ENCODE peak calls at places on chromosomes 12 and 14, in seven cellular contexts. T is SK-N-SH, R is left lung, L is dorsolateral prefrontal cortex, I is AG04450, J is AG09309, G is transverse colon. P is an unnamed sample.

GRCh38 chr12:120939954-120940353 is 35.8 kb upstream of the SPPL3 start:
- DNase-seq in T (no peak), R (no peak), L (no peak), I (no peak), J (no peak), G (no peak), P (no peak)

GRCh38 chr12:72491399-72491798 is 219.2 kb downstream of the TRHDE start:
- DNase-seq in T (no peak), R (no peak), L (no peak), I (peak), J (peak), G (no peak), P (peak)

GRCh38 chr12:92661269-92661668 is 41.5 kb upstream of the PLEKHG7 start:
- DNase-seq in T (no peak), R (no peak), L (no peak), I (no peak), J (no peak), G (no peak), P (no peak)

GRCh38 chr12:34400423-34400881 is 378.2 kb downstream of the ALG10 start:
- DNase-seq in T (peak), R (peak), L (peak), I (no peak), J (no peak), G (peak), P (no peak)

GRCh38 chr14:52026921-52027320 is 37.6 kb downstream of the RTRAF start:
- DNase-seq in T (no peak), R (no peak), L (no peak), I (no peak), J (no peak), G (no peak), P (no peak)

GRCh38 chr12:64494998-64495729 is 43.2 kb downstream of the TBK1 start:
- DNase-seq in T (peak), R (no peak), L (no peak), I (no peak), J (no peak), G (no peak), P (no peak)

GRCh38 chr12:19234991-19235876 is 105.7 kb downstream of the PLEKHA5 start:
- DNase-seq in T (no peak), R (no peak), L (no peak), I (no peak), J (no peak), G (no peak), P (peak)

GRCh38 chr12:104049278-104050257 is at the start of gene GLT8D2:
- DNase-seq in T (peak), R (peak), L (no peak), I (peak), J (peak), G (peak), P (peak)

GRCh38 chr12:112843272-112843671 is 51.7 kb downstream of the RPH3A start:
- DNase-seq in T (peak), R (no peak), L (no peak), I (no peak), J (no peak), G (no peak), P (peak)

GRCh38 chr12:122020795-122021192 is 890 bp upstream of the BCL7A start:
- DNase-seq in T (no peak), R (no peak), L (no peak), I (no peak), J (no peak), G (no peak), P (no peak)

GRCh38 chr12:116434155-116435065 is 124.8 kb upstream of the MAP1LC3B2 start:
- DNase-seq in T (peak), R (peak), L (peak), I (peak), J (peak), G (peak), P (peak)

GRCh38 chr12:7433276-7433822 is 10.6 kb downstream of the CD163L1 start:
- DNase-seq in T (no peak), R (no peak), L (no peak), I (peak), J (peak), G (no peak), P (peak)

GRCh38 chr12:128827724-128828123 is 4.0 kb upstream of the SLC15A4 start:
- DNase-seq in T (no peak), R (no peak), L (no peak), I (no peak), J (no peak), G (no peak), P (no peak)

GRCh38 chr14:69865701-69866365 is 13.4 kb upstream of the SMOC1 start:
- DNase-seq in T (no peak), R (no peak), L (no peak), I (no peak), J (no peak), G (no peak), P (no peak)

GRCh38 chr12:88594780-88595179 is 14.5 kb upstream of the KITLG start:
- DNase-seq in T (no peak), R (no peak), L (no peak), I (no peak), J (no peak), G (no peak), P (no peak)

GRCh38 chr12:123142518-123142840 is 8.4 kb downstream of the PITPNM2 start:
- DNase-seq in T (no peak), R (no peak), L (no peak), I (no peak), J (no peak), G (no peak), P (no peak)

GRCh38 chr12:114681149-114681849 is 2.7 kb downstream of the TBX3 start:
- DNase-seq in T (no peak), R (no peak), L (no peak), I (no peak), J (no peak), G (peak), P (peak)

GRCh38 chr14:103103461-103104388 is 9.2 kb downstream of the EXOC3L4 start:
- DNase-seq in T (peak), R (peak), L (no peak), I (no peak), J (no peak), G (peak), P (peak)

GRCh38 chr12:12724421-12725085 is 7.4 kb downstream of the CDKN1B start:
- DNase-seq in T (peak), R (peak), L (no peak), I (no peak), J (no peak), G (no peak), P (no peak)

GRCh38 chr14:101029668-101030290 is 126.3 kb upstream of the RTL1 start:
- DNase-seq in T (no peak), R (no peak), L (peak), I (no peak), J (no peak), G (no peak), P (no peak)

GRCh38 chr12:120750806-120751205 is 25.2 kb downstream of the ACADS start:
- DNase-seq in T (no peak), R (no peak), L (no peak), I (no peak), J (no peak), G (no peak), P (no peak)

GRCh38 chr12:238736-239398 is 23.8 kb downstream of the SLC6A13 start:
- DNase-seq in T (no peak), R (no peak), L (no peak), I (no peak), J (no peak), G (no peak), P (no peak)

GRCh38 chr12:25130741-25131188 is 64.2 kb downstream of the DNAI7 start:
- DNase-seq in T (peak), R (no peak), L (no peak), I (peak), J (peak), G (no peak), P (peak)

GRCh38 chr14:71244341-71244740 is 337.1 kb downstream of the PCNX1 start:
- DNase-seq in T (no peak), R (no peak), L (no peak), I (no peak), J (no peak), G (no peak), P (peak)

GRCh38 chr12:47610847-47611246 is 95.0 kb downstream of the RPAP3 start:
- DNase-seq in T (no peak), R (no peak), L (no peak), I (no peak), J (no peak), G (no peak), P (no peak)

GRCh38 chr12:127145929-127146789 is 1120.8 kb upstream of the TMEM132C start:
- DNase-seq in T (peak), R (peak), L (peak), I (no peak), J (no peak), G (peak), P (peak)

GRCh38 chr14:102823546-102823945 is 46.3 kb downstream of the TRAF3 start:
- DNase-seq in T (no peak), R (no peak), L (no peak), I (no peak), J (no peak), G (no peak), P (no peak)

GRCh38 chr14:42480235-42480634 is 873.6 kb downstream of the LRFN5 start:
- DNase-seq in T (no peak), R (no peak), L (no peak), I (no peak), J (no peak), G (no peak), P (no peak)

GRCh38 chr12:57273516-57273915 is 22.5 kb upstream of the STAC3 start:
- DNase-seq in T (no peak), R (no peak), L (no peak), I (no peak), J (no peak), G (no peak), P (no peak)

GRCh38 chr14:32560213-32560857 is 231.2 kb downstream of the AKAP6 start:
- DNase-seq in T (peak), R (no peak), L (peak), I (peak), J (peak), G (peak), P (peak)

GRCh38 chr14:95463173-95463901 is 53.1 kb downstream of the SYNE3 start:
- DNase-seq in T (no peak), R (no peak), L (no peak), I (no peak), J (no peak), G (peak), P (no peak)

GRCh38 chr14:90693413-90693812 is 122.8 kb downstream of the TTC7B start:
- DNase-seq in T (no peak), R (no peak), L (no peak), I (no peak), J (no peak), G (no peak), P (no peak)

GRCh38 chr12:32024884-32025599 is 65.8 kb downstream of the RESF1 start:
- DNase-seq in T (no peak), R (no peak), L (no peak), I (no peak), J (no peak), G (no peak), P (no peak)

GRCh38 chr12:89347325-89347829 is 4.9 kb downstream of the DUSP6 start:
- DNase-seq in T (no peak), R (no peak), L (no peak), I (no peak), J (no peak), G (no peak), P (no peak)

GRCh38 chr12:111434049-111434448 is 28.3 kb downstream of the SH2B3 start:
- DNase-seq in T (no peak), R (no peak), L (no peak), I (no peak), J (no peak), G (no peak), P (no peak)
- H3K4me3 ChIP-seq in T (no peak), R (no peak), L (peak), I (peak), J (no peak), G (no peak), P (no peak)

GRCh38 chr14:104323551-104324175 is 185.3 kb downstream of the KIF26A start:
- DNase-seq in T (no peak), R (no peak), L (no peak), I (no peak), J (no peak), G (no peak), P (no peak)
- TF ChIP-seq CTCF in T (no peak), R (no peak), L (no peak), I (no peak), J (no peak), G (no peak), P (no peak)

DNA sequence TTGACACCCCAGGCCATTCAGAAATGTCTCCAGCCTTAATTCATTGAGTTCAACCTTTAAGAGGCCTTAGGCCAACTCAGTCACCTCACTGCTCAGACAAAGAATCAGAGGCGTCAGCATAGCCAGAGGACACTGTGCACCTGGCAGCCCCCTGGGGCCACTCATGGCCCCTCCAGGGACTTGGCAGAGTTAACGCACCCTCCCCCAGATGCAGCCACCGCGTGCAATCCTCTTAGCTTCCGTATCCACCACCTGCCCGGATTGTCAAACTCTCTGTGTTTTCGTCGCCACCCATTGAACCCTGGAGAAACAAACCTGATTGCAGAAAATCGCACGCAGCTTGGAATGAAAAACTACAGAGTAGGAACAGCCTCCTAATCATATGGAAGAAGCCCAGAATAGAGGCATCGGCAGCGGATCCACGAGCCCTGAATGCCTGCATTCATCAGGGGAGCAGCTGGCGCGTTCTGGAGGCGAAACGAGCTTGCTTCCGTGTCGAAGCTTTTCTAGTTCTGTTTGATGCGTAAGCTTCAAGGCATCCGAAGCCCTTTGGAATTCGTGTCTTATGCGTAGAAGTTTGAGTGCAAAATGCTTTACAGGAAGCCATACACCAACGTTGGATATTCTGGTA is 22.4 kb downstream of the BRI3BP start:
- DNase-seq in T (no peak), R (no peak), L (peak), I (no peak), J (no peak), G (no peak), P (no peak)
- H3K4me3 ChIP-seq in T (no peak), R (no peak), L (peak), I (no peak), J (no peak), G (no peak), P (no peak)

DNA sequence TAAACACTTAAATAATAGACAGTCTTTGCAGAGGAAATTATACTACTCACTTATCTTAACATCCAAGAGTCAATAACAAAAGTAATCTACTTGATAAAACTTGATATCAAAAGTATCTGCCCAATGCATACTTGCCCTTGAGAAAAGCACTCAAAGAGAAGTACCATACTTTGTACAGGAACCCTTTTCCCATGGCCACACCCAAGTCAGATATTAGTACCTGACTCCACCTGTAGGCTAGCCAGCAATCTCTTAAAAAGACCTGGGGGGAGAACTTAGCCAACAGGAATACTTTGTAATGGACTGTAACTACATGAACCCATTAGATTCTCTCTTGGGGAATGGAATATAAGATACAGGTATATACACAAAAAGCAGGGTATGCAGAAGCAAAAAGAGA is 99.6 kb upstream of the HECTD1 start:
- DNase-seq in T (no peak), R (no peak), L (no peak), I (no peak), J (no peak), G (no peak), P (no peak)
- TF ChIP-seq CTCF in T (no peak), R (no peak), L (no peak), I (no peak), J (no peak), G (no peak), P (no peak)

DNA sequence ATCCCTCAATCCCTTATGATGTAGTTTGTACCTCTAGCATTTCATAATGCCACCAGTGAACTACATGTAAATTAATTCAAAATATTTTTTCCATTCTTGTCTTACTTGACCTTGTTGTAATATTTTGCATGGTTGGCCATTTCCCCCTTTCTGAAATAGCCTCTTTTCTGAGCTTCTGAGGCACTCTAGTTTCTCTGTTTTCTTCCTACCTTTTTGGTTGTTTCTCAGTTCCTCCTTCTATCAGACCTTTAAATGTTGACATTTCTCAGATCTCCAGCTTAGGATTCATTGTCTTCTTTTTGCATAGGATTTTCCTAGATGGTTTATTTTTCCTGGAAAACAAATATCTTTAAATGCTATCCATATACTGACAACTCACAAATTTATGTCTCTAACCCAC is 9.8 kb upstream of the RMST start:
- DNase-seq in T (no peak), R (no peak), L (no peak), I (no peak), J (no peak), G (no peak), P (no peak)
- H3K4me3 ChIP-seq in T (no peak), R (no peak), L (no peak), I (no peak), J (no peak), G (no peak), P (no peak)

DNA sequence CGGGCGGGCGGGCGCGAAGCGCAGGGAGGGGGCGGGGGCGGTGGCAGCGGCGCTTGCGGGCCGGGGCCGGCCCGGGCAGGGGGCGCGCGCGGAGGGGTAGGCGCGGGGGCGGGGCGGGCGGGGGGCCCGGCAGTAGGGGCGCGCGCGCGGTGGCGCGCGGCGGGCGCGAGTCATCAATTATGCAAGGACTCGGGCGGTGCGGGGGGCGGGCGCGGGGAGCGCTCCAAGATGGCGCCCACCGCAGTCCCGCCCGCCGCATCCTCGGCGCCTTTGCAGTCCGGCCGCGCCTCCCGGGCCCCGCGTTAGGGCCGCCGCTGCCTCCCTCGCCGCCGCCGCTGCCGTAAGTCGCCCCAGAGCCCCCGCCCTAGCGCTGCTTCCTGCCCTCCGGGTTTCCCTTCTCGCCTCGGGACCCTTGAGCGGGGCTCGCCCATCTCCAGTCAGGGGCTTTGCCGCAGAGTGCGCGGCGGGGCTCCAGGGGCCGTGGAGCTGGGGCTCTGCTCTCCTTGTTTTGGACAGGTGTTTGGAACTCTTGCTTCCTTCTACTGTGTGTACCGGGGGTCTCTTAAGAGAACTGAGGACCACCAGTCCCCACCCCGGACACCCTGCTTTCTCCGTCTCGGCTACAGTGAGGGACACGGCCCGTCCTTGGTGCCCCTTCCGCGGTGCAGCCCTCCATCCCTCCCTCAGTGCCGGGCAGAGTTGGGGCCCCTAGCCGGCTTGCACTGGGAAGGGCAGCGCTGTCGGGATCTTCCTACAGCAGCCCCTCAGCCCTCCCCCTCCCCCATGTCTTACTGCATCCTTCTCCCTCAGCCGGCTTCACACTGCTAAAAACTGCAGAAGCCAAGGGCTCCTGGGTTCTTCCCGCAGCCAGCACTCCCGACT is at the start of gene SCN8A:
- DNase-seq in T (peak), R (no peak), L (peak), I (no peak), J (no peak), G (peak), P (peak)
- TF ChIP-seq CTCF in T (no peak), R (no peak), L (no peak), I (no peak), J (no peak), G (no peak), P (no peak)

DNA sequence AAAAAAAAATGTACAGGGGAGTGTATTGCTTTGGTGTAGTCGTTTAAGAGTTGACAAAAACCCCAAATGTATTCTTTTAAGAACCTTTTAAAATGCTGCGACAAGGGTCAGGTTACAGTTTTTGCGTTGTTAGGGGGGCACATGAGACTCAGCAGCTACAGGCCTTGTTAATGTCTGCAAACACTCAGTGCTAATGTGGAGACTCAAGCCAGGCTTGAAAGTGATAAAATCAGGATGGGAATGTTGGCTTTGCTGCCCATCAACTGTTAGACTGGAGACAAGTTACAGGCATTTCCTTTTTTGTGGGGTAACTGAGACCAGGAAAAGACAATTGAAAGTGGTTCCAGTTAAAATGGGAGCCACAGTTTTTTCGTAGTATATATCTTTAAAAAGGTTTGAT is 84.8 kb downstream of the PRKCH start:
- DNase-seq in T (peak), R (no peak), L (no peak), I (no peak), J (no peak), G (no peak), P (no peak)
- H3K4me3 ChIP-seq in T (no peak), R (no peak), L (no peak), I (no peak), J (no peak), G (no peak), P (no peak)

GRCh38 chr14:68607081-68607851 is 185.6 kb downstream of the ZFP36L1 start:
- DNase-seq in T (no peak), R (no peak), L (no peak), I (no peak), J (no peak), G (peak), P (no peak)

GRCh38 chr14:68610251-68610793 is 182.5 kb downstream of the ZFP36L1 start:
- DNase-seq in T (no peak), R (no peak), L (no peak), I (no peak), J (no peak), G (no peak), P (no peak)

GRCh38 chr14:68607852-68608232 is 185.0 kb downstream of the ZFP36L1 start:
- DNase-seq in T (no peak), R (no peak), L (no peak), I (no peak), J (no peak), G (no peak), P (no peak)

GRCh38 chr14:68608235-68608962 is 184.5 kb downstream of the ZFP36L1 start:
- DNase-seq in T (no peak), R (peak), L (no peak), I (no peak), J (no peak), G (peak), P (no peak)

DNA sequence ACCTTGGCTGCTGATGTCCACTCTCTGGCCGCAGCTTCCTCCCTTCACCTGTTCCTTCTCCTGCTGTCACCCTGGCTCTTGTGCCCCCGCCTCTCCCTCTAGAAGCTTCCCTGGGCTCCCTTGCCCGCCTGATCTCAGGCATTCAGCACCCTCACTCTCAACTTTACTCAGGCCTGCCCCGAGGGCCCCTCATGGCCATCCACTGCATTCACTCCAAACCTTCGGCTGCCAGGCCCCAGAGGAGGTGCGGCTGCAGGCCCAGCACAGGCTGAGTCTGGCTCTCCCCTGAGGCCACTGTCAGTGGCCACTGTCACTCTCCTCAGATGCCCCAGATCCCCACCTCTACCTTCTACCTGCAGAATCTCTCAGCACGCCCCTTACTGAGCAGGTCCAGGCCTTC is 183.9 kb downstream of the ZFP36L1 start:
- DNase-seq in T (no peak), R (no peak), L (no peak), I (no peak), J (no peak), G (no peak), P (no peak)
- TF ChIP-seq CTCF in T (no peak), R (no peak), L (no peak), I (no peak), J (no peak), G (no peak), P (no peak)